ENCODE peak calls at places on chromosome 19, in five cellular contexts. One of them, this sample, is unnamed.

GRCh38 chr19:41018736-41019290 is 27.7 kb downstream of the CYP2B6 start:
- DNase-seq in IMR-90: no peak
- DNase-seq in SK-N-SH: no peak
- DNase-seq in neural progenitor cell: no peak
- DNase-seq in PC-3: no peak
- DNase-seq in this sample: no peak

GRCh38 chr19:51647318-51647717 is 693 bp upstream of the SIGLEC14 start:
- DNase-seq in IMR-90: no peak
- DNase-seq in SK-N-SH: no peak
- DNase-seq in neural progenitor cell: no peak
- DNase-seq in PC-3: no peak
- DNase-seq in this sample: no peak

GRCh38 chr19:36547001-36547732 is 19.1 kb upstream of the ZNF260 start:
- DNase-seq in IMR-90: peak
- DNase-seq in SK-N-SH: no peak
- DNase-seq in neural progenitor cell: no peak
- DNase-seq in PC-3: peak
- DNase-seq in this sample: no peak

GRCh38 chr19:16572332-16573211 is at the start of gene SLC35E1:
- DNase-seq in IMR-90: peak
- DNase-seq in SK-N-SH: peak
- DNase-seq in neural progenitor cell: peak
- DNase-seq in PC-3: peak
- DNase-seq in this sample: peak

GRCh38 chr19:39754544-39754943 is 16.7 kb upstream of the CLC start:
- DNase-seq in IMR-90: no peak
- DNase-seq in SK-N-SH: no peak
- DNase-seq in neural progenitor cell: no peak
- DNase-seq in PC-3: no peak
- DNase-seq in this sample: no peak

GRCh38 chr19:13299838-13300237 is 149.6 kb downstream of the IER2 start:
- DNase-seq in IMR-90: no peak
- DNase-seq in SK-N-SH: no peak
- DNase-seq in neural progenitor cell: peak
- DNase-seq in PC-3: peak
- DNase-seq in this sample: no peak

GRCh38 chr19:48900477-48901452 is 653 bp downstream of the NUCB1 start:
- DNase-seq in IMR-90: peak
- DNase-seq in SK-N-SH: peak
- DNase-seq in neural progenitor cell: no peak
- DNase-seq in PC-3: peak
- DNase-seq in this sample: no peak

GRCh38 chr19:50719119-50719435 is 525 bp downstream of the SHANK1 start:
- DNase-seq in IMR-90: no peak
- DNase-seq in SK-N-SH: no peak
- DNase-seq in neural progenitor cell: no peak
- DNase-seq in PC-3: no peak
- DNase-seq in this sample: no peak

GRCh38 chr19:48681127-48681470 is 8.3 kb upstream of the NTN5 start:
- DNase-seq in IMR-90: peak
- DNase-seq in SK-N-SH: no peak
- DNase-seq in neural progenitor cell: no peak
- DNase-seq in PC-3: no peak
- DNase-seq in this sample: no peak

GRCh38 chr19:679418-680286 is 3.5 kb downstream of the FSTL3 start:
- DNase-seq in IMR-90: peak
- DNase-seq in SK-N-SH: peak
- DNase-seq in neural progenitor cell: peak
- DNase-seq in PC-3: peak
- DNase-seq in this sample: peak

GRCh38 chr19:54074851-54075250 is 6.3 kb downstream of the TARM1 start:
- DNase-seq in IMR-90: no peak
- DNase-seq in SK-N-SH: no peak
- DNase-seq in neural progenitor cell: no peak
- DNase-seq in PC-3: no peak
- DNase-seq in this sample: no peak

GRCh38 chr19:54633401-54633800 is 3.1 kb downstream of the LILRB1 start:
- DNase-seq in IMR-90: no peak
- DNase-seq in SK-N-SH: no peak
- DNase-seq in neural progenitor cell: no peak
- DNase-seq in PC-3: no peak
- DNase-seq in this sample: no peak

GRCh38 chr19:41239363-41239762 is 20.3 kb downstream of the AXL start:
- DNase-seq in IMR-90: no peak
- DNase-seq in SK-N-SH: no peak
- DNase-seq in neural progenitor cell: no peak
- DNase-seq in PC-3: no peak
- DNase-seq in this sample: no peak

GRCh38 chr19:21491161-21491560 is 14.2 kb upstream of the ZNF429 start:
- DNase-seq in IMR-90: peak
- DNase-seq in SK-N-SH: no peak
- DNase-seq in neural progenitor cell: no peak
- DNase-seq in PC-3: no peak
- DNase-seq in this sample: no peak

GRCh38 chr19:15216363-15216762 is 15.6 kb upstream of the NOTCH3 start:
- DNase-seq in IMR-90: no peak
- DNase-seq in SK-N-SH: no peak
- DNase-seq in neural progenitor cell: no peak
- DNase-seq in PC-3: peak
- DNase-seq in this sample: no peak

GRCh38 chr19:32345261-32346207 is at the start of gene ZNF507:
- DNase-seq in IMR-90: peak
- DNase-seq in SK-N-SH: peak
- DNase-seq in neural progenitor cell: peak
- DNase-seq in PC-3: peak
- DNase-seq in this sample: peak

GRCh38 chr19:34428549-34429285 is 536 bp downstream of the UBA2 start:
- DNase-seq in IMR-90: peak
- DNase-seq in SK-N-SH: peak
- DNase-seq in neural progenitor cell: peak
- DNase-seq in PC-3: peak
- DNase-seq in this sample: no peak

GRCh38 chr19:52567921-52568320 is 2.2 kb upstream of the ZNF701 start:
- DNase-seq in IMR-90: no peak
- DNase-seq in SK-N-SH: no peak
- DNase-seq in neural progenitor cell: no peak
- DNase-seq in PC-3: no peak
- DNase-seq in this sample: no peak

GRCh38 chr19:13016245-13016627 is 21.0 kb downstream of the NFIX start:
- DNase-seq in IMR-90: no peak
- DNase-seq in SK-N-SH: no peak
- DNase-seq in neural progenitor cell: no peak
- DNase-seq in PC-3: peak
- DNase-seq in this sample: no peak

GRCh38 chr19:3409346-3410064 is 43.1 kb downstream of the NFIC start:
- DNase-seq in IMR-90: no peak
- DNase-seq in SK-N-SH: peak
- DNase-seq in neural progenitor cell: no peak
- DNase-seq in PC-3: no peak
- DNase-seq in this sample: no peak

DNA sequence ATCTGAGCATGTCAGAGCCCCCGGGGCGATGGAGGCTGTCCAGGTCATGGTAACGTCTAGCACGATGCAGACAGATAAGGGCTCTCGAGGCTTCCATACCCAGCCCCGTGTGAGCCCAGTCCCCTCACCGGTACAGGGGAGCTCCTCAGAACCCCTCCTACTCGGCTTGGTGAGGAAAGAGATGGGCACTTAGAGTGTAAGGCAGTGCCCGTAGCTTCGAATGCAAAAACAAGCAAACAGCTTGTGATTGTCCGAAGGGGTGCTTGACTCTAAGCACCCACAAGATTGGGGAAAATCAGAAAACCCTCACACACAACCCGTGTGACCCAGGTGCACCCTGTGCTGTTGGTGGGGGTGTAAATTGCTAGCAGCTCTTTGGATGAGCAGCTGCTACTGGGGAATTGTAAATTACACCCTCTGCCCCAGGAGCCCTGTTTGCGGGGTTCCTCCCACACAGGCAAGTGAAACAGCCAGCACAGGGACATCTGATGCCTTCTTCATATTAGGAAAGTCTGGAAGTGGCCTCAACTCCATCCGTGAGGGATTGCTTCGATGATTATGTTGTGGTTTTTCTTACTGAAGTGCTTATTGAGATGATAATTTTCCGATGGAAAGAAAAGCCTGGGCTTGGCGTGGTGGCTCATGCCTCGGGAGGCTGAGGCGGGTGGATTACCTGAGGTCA is 920 bp upstream of the PSPN start:
- DNase-seq in IMR-90: no peak
- DNase-seq in SK-N-SH: no peak
- DNase-seq in neural progenitor cell: no peak
- DNase-seq in PC-3: no peak
- DNase-seq in this sample: no peak
- H3K9ac ChIP-seq in IMR-90: no peak
- H3K9ac ChIP-seq in SK-N-SH: no peak
- H3K9ac ChIP-seq in neural progenitor cell: no peak
- H3K9ac ChIP-seq in PC-3: no peak
- H3K9ac ChIP-seq in this sample: no peak

GRCh38 chr19:10474962-10475451 is 28.1 kb downstream of the KEAP1 start:
- DNase-seq in IMR-90: no peak
- DNase-seq in SK-N-SH: peak
- DNase-seq in neural progenitor cell: no peak
- DNase-seq in PC-3: no peak
- DNase-seq in this sample: no peak

GRCh38 chr19:10478476-10478875 is 24.7 kb downstream of the KEAP1 start:
- DNase-seq in IMR-90: peak
- DNase-seq in SK-N-SH: peak
- DNase-seq in neural progenitor cell: no peak
- DNase-seq in PC-3: no peak
- DNase-seq in this sample: no peak

GRCh38 chr19:10473192-10473591 is 30.0 kb downstream of the KEAP1 start:
- DNase-seq in IMR-90: no peak
- DNase-seq in SK-N-SH: no peak
- DNase-seq in neural progenitor cell: no peak
- DNase-seq in PC-3: no peak
- DNase-seq in this sample: no peak

DNA sequence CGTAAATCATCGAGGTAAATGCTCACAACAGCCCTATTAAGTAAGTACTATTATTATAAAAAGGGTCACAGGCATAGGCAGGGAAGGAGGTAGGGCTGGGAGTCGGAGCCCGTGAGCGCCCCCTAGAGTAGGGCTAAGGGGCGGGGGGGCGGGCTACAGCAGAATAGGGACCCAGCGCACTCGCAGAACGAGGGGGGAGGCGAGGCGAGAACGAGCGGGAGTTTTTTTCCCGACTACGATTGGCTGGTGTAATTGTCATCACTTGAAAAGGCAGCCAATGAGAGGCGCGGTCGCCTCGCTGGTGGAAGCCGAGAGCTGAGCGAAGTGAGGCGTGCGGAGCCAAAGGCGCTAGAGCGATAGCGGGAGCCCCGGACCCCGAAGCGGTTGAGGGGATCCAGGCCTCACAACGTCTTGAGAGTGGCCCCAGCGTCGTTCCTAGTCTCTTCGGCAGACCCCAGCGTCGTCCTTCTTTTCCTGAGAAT is 24.2 kb downstream of the KEAP1 start:
- DNase-seq in IMR-90: peak
- DNase-seq in SK-N-SH: peak
- DNase-seq in neural progenitor cell: peak
- DNase-seq in PC-3: peak
- DNase-seq in this sample: peak
- H3K9ac ChIP-seq in IMR-90: no peak
- H3K9ac ChIP-seq in SK-N-SH: no peak
- H3K9ac ChIP-seq in neural progenitor cell: no peak
- H3K9ac ChIP-seq in PC-3: no peak
- H3K9ac ChIP-seq in this sample: no peak

GRCh38 chr19:19486343-19487076 is 28.8 kb downstream of the TSSK6 start:
- DNase-seq in IMR-90: no peak
- DNase-seq in SK-N-SH: no peak
- DNase-seq in neural progenitor cell: no peak
- DNase-seq in PC-3: no peak
- DNase-seq in this sample: no peak

GRCh38 chr19:19489804-19490204 is 25.5 kb downstream of the TSSK6 start:
- DNase-seq in IMR-90: no peak
- DNase-seq in SK-N-SH: no peak
- DNase-seq in neural progenitor cell: peak
- DNase-seq in PC-3: no peak
- DNase-seq in this sample: no peak

GRCh38 chr19:19487077-19488040 is 28.0 kb downstream of the TSSK6 start:
- DNase-seq in IMR-90: no peak
- DNase-seq in SK-N-SH: no peak
- DNase-seq in neural progenitor cell: no peak
- DNase-seq in PC-3: no peak
- DNase-seq in this sample: no peak

GRCh38 chr19:19488875-19489690 is 26.3 kb downstream of the TSSK6 start:
- DNase-seq in IMR-90: peak
- DNase-seq in SK-N-SH: peak
- DNase-seq in neural progenitor cell: peak
- DNase-seq in PC-3: peak
- DNase-seq in this sample: peak

DNA sequence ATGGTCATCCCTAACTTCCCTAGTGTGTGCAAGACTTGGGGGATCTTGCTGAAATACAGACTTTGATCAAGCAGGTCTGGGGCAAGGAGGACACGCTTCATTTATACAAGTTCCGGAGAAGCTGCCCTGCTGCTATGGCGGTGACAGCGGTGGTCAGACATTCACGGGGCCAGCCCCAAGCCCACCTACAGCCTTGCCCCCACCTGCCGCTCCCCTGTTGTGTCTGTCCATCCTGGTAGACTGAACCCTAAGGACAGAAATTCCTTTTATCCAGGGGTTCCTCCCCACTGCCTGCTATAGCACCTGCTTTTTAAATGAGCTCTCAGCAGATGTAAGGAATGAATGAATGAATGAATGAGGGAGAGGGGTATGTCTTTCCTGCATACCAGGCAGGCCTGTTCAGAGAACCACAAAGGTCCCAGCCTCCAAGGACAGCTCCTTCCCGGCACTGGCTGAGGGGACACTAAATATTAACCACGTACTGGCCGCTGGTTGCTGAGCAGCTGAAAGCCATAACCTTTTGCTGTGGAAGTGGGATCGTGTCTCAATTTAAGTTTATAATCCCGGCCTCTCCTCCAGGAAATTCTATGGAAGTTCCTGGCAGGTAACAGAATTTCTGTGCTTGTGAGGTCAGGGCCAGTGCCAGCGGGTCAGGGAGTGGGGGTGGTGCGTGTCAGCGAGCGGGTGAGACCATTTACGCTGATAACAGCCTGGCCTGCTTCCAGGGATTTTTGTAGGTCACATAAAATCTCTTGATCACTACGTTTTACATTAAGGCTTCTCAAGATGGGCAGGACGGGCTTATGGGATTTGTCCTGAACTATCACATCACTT is 27.1 kb downstream of the TSSK6 start:
- DNase-seq in IMR-90: no peak
- DNase-seq in SK-N-SH: peak
- DNase-seq in neural progenitor cell: peak
- DNase-seq in PC-3: no peak
- DNase-seq in this sample: no peak
- H3K9ac ChIP-seq in IMR-90: peak
- H3K9ac ChIP-seq in SK-N-SH: peak
- H3K9ac ChIP-seq in neural progenitor cell: no peak
- H3K9ac ChIP-seq in PC-3: peak
- H3K9ac ChIP-seq in this sample: no peak

DNA sequence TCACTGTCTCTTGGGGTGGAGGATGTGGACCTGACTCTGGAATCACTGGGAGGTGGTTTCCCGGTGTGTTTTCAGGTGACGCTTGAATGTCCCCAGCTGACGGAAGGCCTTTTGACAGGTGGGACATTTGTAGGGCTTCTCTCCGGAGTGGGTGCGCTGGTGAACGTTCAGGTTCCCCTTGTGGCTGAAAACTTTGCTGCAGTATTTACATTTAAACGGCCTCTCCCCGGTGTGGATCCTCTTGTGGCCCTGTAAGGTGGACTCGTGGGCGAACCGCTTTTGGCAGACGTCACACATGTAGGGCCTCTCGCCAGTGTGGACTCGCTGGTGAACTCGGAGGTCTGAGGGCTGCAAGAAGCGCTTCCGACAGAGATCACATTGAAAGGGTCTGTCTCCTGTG is 7.8 kb downstream of the ZSCAN5B start:
- DNase-seq in IMR-90: no peak
- DNase-seq in SK-N-SH: no peak
- DNase-seq in neural progenitor cell: peak
- DNase-seq in PC-3: no peak
- DNase-seq in this sample: no peak
- H3K9ac ChIP-seq in IMR-90: no peak
- H3K9ac ChIP-seq in SK-N-SH: no peak
- H3K9ac ChIP-seq in neural progenitor cell: no peak
- H3K9ac ChIP-seq in PC-3: no peak
- H3K9ac ChIP-seq in this sample: no peak

This sample was measured in H9.